ENCODE peak calls at places on chromosome 9, in five cellular contexts. M is uterus, N is ovary, U is H54, Q is GM12878. E is an unnamed sample.

GRCh38 chr9:86513429-86513828 is 159.2 kb upstream of the TUT7 start:
- DNase-seq in Q (no peak), N (no peak), M (no peak), U (no peak), E (no peak)

GRCh38 chr9:121688681-121689080 is 37.2 kb downstream of the DAB2IP start:
- DNase-seq in N (no peak), U (no peak), M (no peak), Q (no peak), E (no peak)

GRCh38 chr9:88322906-88323566 is 65.2 kb upstream of the SPIN1 start:
- DNase-seq in U (no peak), N (no peak), Q (no peak), M (no peak), E (no peak)

GRCh38 chr9:35506359-35506758 is 16.4 kb downstream of the RUSC2 start:
- DNase-seq in N (no peak), Q (no peak), M (no peak), U (no peak), E (no peak)

GRCh38 chr9:135947582-135947981 is 13.6 kb downstream of the UBAC1 start:
- DNase-seq in Q (no peak), U (no peak), M (no peak), N (no peak), E (no peak)

GRCh38 chr9:110443146-110443877 is 105.6 kb upstream of the TXNDC8 start:
- DNase-seq in M (no peak), N (no peak), U (no peak), Q (no peak), E (no peak)

GRCh38 chr9:33125871-33126822 is 41.0 kb downstream of the B4GALT1 start:
- DNase-seq in U (no peak), M (no peak), Q (no peak), N (no peak), E (no peak)

GRCh38 chr9:135104761-135105160 is 17.3 kb downstream of the OLFM1 start:
- DNase-seq in M (no peak), Q (no peak), U (no peak), N (no peak), E (no peak)

GRCh38 chr9:109192732-109193361 is 25.8 kb upstream of the FRRS1L start:
- DNase-seq in U (no peak), N (peak), Q (no peak), M (no peak), E (no peak)

GRCh38 chr9:69223605-69224004 is 49.5 kb downstream of the TJP2 start:
- DNase-seq in U (peak), N (no peak), M (no peak), Q (no peak), E (peak)

GRCh38 chr9:113309204-113309813 is 6.1 kb upstream of the RNF183 start:
- DNase-seq in N (no peak), U (peak), Q (no peak), M (no peak), E (no peak)

GRCh38 chr9:119044801-119045200 is 324.4 kb downstream of the BRINP1 start:
- DNase-seq in Q (no peak), U (no peak), M (no peak), N (no peak), E (no peak)

GRCh38 chr9:111752455-111752854 is 42.3 kb downstream of the SHOC1 start:
- DNase-seq in N (no peak), U (no peak), M (no peak), Q (no peak), E (no peak)

DNA sequence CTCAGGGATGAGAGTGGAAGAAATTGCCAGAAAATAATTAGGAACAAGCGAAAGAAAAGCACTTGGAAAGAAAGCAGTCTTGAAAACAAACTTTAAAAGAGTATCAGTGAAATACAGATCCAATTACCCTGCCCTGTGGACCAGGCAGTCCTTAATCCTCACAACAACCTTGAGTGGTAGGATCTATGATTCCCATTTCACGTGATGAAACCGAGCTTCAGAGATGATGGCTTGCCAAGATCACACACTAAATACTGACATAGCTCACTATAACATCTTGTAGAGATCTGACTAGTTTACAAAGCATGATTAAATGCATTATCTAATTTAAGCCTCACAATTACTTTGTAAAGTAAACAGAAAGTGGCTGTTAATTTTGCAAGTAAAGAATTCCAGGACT is 55.5 kb upstream of the ABCA1 start:
- DNase-seq in Q (no peak), N (no peak), M (no peak), U (no peak), E (no peak)
- TF ChIP-seq POLR2A in Q (no peak), N (no peak), M (no peak), U (no peak), E (no peak)

DNA sequence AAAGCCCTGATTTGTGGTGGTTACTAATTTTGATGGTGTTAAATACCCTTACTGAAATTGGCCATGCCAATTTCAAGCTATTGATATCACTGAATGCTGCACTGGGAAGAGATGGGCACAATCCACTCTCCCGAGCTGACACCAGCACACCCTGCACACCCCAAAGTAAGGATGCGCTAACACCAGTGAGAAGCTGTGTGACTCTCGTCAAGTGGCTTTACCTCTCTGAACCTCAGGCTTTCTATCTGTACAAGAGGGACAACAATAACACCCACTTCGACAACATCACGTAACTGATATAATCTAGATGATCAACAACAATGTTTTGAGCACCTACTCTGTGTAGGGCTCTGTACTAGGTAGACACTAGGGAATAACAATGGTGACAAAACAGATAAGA is 8.0 kb upstream of the AKNA start:
- DNase-seq in N (no peak), M (no peak), Q (no peak), U (no peak), E (no peak)
- TF ChIP-seq POLR2A in N (no peak), M (no peak), Q (no peak), U (no peak), E (no peak)

GRCh38 chr9:77456829-77457437 is 191.2 kb downstream of the GNA14 start:
- DNase-seq in N (peak), M (peak), U (peak), Q (no peak), E (peak)

GRCh38 chr9:77455312-77455927 is 192.7 kb downstream of the GNA14 start:
- DNase-seq in U (peak), M (no peak), Q (no peak), N (no peak), E (no peak)

GRCh38 chr9:77453857-77454647 is 194.1 kb downstream of the GNA14 start:
- DNase-seq in N (no peak), M (no peak), U (no peak), Q (no peak), E (no peak)

GRCh38 chr9:77451507-77451906 is 196.6 kb downstream of the GNA14 start:
- DNase-seq in M (no peak), N (no peak), Q (no peak), U (no peak), E (no peak)

GRCh38 chr9:77454668-77455067 is 193.5 kb downstream of the GNA14 start:
- DNase-seq in Q (no peak), N (no peak), M (no peak), U (no peak), E (no peak)
- TF ChIP-seq POLR2A in Q (no peak), N (no peak), M (no peak), U (no peak), E (no peak)

GRCh38 chr9:137416006-137416562 is 6.9 kb downstream of the EXD3 start:
- DNase-seq in N (no peak), M (no peak), Q (no peak), U (no peak), E (no peak)
- TF ChIP-seq POLR2A in N (no peak), M (no peak), Q (no peak), U (no peak), E (no peak)

DNA sequence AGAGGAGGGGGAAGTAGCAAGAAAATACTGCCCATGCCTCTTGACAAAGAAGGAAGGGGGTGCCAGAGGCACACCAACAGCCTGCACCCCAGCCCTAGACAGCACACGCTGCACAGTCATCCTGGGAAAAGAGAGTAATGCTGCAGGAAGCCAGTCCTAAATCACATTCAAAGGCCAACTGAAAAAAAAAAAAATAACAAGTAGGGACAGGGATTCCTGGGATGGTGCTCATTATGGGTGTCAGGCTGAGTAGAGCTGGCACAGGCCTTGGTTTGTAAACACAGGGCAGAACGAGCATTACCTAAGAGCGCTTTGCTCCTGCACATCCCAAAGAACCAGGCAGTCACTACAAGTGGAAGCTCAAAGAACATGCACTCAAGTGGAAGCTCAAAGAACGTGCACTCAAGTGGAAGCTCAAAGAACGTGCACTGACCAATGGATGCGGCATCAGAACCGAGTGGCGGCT is 7.8 kb downstream of the RAPGEF1 start:
- DNase-seq in U (no peak), N (no peak), M (no peak), Q (no peak), E (peak)
- TF ChIP-seq POLR2A in U (no peak), N (no peak), M (no peak), Q (no peak), E (peak)

GRCh38 chr9:129962889-129963703 is 79.9 kb downstream of the FNBP1 start:
- DNase-seq in Q (peak), N (no peak), U (no peak), M (no peak), E (peak)
- TF ChIP-seq POLR2A in Q (peak), N (peak), U (no peak), M (peak), E (peak)

DNA sequence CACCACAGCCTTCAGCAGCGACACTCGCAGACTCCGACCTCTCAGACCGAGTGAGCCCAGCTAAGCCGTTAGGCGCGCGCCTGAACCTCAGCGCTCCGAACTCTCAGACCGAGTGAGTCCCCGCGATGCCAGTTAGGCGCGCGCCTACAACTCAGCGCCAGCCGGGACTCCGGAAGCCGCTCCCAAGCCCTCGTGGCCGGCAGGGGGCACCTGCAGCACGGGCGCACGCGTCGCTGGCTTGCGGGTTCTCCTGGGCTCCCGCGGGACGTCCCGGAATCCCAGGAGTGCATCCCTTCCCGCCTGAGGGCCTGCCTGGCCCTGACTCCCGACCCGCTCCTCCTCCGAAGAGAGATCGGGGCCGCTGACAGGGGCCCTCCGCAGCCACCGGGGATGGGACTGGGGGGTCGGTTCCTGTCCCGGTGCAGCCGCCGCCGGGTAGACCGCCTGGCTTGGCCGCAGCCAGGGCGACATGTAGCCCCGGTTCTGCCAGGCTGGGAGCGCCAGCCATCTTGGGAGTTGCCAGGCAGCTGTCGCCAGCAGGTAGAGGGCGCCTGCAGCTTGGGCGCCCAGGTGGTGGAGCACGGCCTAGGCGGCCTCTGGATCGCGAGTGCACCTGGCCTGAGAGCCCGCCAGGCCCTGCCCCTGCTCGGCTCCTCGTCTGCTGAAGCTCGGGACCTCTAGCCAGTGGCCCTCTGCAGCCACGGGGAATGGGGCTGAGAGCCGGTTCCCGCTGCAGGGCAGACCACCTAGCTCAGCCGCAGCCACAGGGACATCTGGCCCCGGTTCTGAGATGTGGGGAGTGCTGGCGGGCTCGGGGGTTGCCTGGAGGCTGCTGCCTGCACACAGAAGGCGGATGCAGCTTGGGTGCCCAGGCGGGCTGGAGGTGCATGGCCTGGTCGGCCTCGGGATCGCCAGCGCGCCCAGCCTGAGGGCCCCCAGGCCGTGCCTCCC is at the start of gene ANKRD18A:
- DNase-seq in N (peak), U (no peak), M (peak), Q (no peak), E (no peak)
- TF ChIP-seq POLR2A in N (no peak), U (no peak), M (no peak), Q (no peak), E (no peak)

DNA sequence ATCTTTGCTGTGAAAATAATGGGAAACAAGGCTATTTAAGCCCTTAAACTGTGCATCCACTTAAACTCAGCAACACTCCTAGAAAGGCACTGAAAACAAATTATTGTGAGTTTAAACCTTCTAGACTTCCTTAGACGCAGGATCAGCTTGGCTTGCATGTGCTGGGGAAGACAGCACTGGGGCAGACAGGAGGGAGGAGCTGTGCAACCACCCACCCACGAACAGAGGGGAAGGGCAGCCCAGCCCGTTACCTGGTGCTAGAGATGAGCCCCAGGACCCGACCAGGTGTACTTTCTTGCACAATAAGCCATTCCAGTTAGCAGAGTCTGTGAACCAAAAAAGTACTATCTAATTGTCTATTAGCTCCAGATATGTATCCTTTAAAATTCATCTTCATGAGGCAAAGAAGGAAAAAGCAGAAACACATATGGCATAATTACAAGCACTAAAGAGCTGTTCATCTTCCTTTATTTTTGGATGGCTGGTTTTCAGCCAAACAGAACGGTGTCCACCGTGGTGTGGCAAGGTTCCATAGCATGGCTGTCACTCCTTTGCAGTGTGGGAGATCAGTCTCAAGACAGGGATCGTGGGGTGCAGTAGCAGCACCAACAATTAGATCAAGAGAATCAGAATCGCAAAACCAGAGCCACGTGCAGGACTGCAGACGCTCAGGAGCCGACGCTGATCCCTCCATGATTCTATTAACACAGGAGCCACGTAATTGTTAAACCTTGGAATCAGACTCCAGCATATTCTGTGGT is 79.6 kb downstream of the SEMA4D start:
- DNase-seq in U (no peak), N (no peak), Q (no peak), M (no peak), E (no peak)
- TF ChIP-seq POLR2A in U (no peak), N (no peak), Q (no peak), M (no peak), E (no peak)

GRCh38 chr9:100098887-100099721 is at the start of the genes ERP44 and INVS:
- DNase-seq in Q (peak), M (peak), U (peak), N (peak), E (peak)
- TF ChIP-seq POLR2A in Q (peak), M (peak), U (peak), N (peak), E (peak)

GRCh38 chr9:73037613-73038012 is 84.8 kb upstream of the ALDH1A1 start:
- DNase-seq in M (no peak), U (no peak), N (no peak), Q (no peak), E (no peak)

GRCh38 chr9:73039253-73039915 is 86.5 kb upstream of the ALDH1A1 start:
- DNase-seq in Q (no peak), M (peak), N (peak), U (no peak), E (peak)

GRCh38 chr9:73039916-73040263 is 87.0 kb upstream of the ALDH1A1 start:
- DNase-seq in M (no peak), Q (no peak), N (no peak), U (no peak), E (no peak)

GRCh38 chr9:73038089-73038509 is 85.2 kb upstream of the ALDH1A1 start:
- DNase-seq in U (no peak), N (no peak), Q (no peak), M (no peak), E (no peak)

DNA sequence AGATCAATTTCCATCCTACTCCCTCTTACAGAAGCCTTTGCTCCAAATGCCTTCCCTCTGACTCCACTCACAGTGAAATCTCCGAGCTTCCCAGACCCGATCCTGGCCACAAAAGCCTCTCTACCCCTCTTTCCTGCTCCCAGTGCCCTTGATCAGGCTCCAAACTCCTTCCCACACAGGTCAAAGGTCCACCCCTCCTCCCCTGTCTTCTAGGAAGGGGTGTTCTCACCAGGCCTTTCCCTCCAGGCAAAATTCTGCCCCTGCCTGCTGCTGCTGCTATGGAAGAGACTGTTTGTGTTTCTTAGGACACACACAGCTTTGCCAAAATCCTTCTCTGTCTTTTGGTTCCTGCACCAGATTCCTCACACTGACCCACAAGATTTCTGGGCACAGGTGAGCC is 85.8 kb upstream of the ALDH1A1 start:
- DNase-seq in Q (no peak), M (peak), U (no peak), N (peak), E (peak)
- TF ChIP-seq POLR2A in Q (no peak), M (no peak), U (no peak), N (no peak), E (no peak)